ENCODE peak calls at places on chromosomes 11 and 22, in ten cellular contexts. C is stimulated activated effector memory CD8-positive, alpha-beta T cell treated with anti-CD3 and anti-CD28 coated beads, Interleukin-12 subunit alpha, Interleukin-12 subunit beta, amount 100 ng/mL, for 72 hours; U is NCI-H1092; J is WTC11; N is NCI-H510A treated with DMSO at 0.1 percent for 48 hours; T is T-cell; H is EL; F is fibroblast of pulmonary artery; P is activated gamma-delta T cell treated with Interleukin-2 at 50 U/mL for 16 hours; D is iris pigment epithelial cell. Z is an unnamed sample.

GRCh38 chr22:36359172-36359973 is 28.4 kb downstream of the MYH9 start:
- DNase-seq in C (no peak), U (peak), J (no peak), N (no peak), T (no peak), H (no peak), F (no peak), P (no peak), D (no peak), Z (no peak)

GRCh38 chr11:70186936-70187335 is 16.2 kb upstream of the FADD start:
- DNase-seq in C (no peak), U (no peak), J (no peak), N (no peak), T (no peak), H (no peak), F (no peak), P (no peak), D (no peak), Z (no peak)

GRCh38 chr11:30488304-30488998 is 97.7 kb downstream of the MPPED2 start:
- DNase-seq in C (no peak), U (peak), J (no peak), N (peak), T (no peak), H (no peak), F (peak), P (no peak), D (peak), Z (peak)

GRCh38 chr11:76656571-76657081 is 13.9 kb downstream of the LRRC32 start:
- DNase-seq in C (no peak), U (no peak), J (no peak), N (no peak), T (no peak), H (no peak), F (no peak), P (no peak), D (no peak), Z (no peak)

GRCh38 chr11:59216654-59217640 is 4.2 kb upstream of the MPEG1 start:
- DNase-seq in C (no peak), U (no peak), J (no peak), N (no peak), T (no peak), H (peak), F (peak), P (no peak), D (peak), Z (peak)

GRCh38 chr22:30694638-30695350 is at the start of gene OSBP2:
- DNase-seq in C (peak), U (peak), J (peak), N (no peak), T (no peak), H (peak), F (no peak), P (peak), D (no peak), Z (peak)

GRCh38 chr22:44988671-44989070 is 21.1 kb downstream of the PHF21B start:
- DNase-seq in C (no peak), U (no peak), J (no peak), N (no peak), T (no peak), H (no peak), F (no peak), P (no peak), D (no peak), Z (no peak)

GRCh38 chr11:119094816-119095065 is 6.9 kb downstream of the DPAGT1 start:
- DNase-seq in C (peak), U (peak), J (peak), N (peak), T (no peak), H (no peak), F (peak), P (no peak), D (peak), Z (peak)

GRCh38 chr11:68014157-68014965 is 4.2 kb downstream of the ALDH3B1 start:
- DNase-seq in C (no peak), U (no peak), J (no peak), N (peak), T (no peak), H (peak), F (peak), P (no peak), D (peak), Z (no peak)

GRCh38 chr11:126538071-126538470 is 182.6 kb downstream of the ST3GAL4 start:
- DNase-seq in C (no peak), U (no peak), J (no peak), N (peak), T (no peak), H (no peak), F (no peak), P (no peak), D (no peak), Z (no peak)

GRCh38 chr11:130379276-130379675 is 49.1 kb downstream of the ADAMTS8 start:
- DNase-seq in C (no peak), U (no peak), J (no peak), N (no peak), T (no peak), H (no peak), F (no peak), P (no peak), D (no peak), Z (no peak)

GRCh38 chr22:38299001-38299651 is 18.1 kb downstream of the CSNK1E start:
- DNase-seq in C (no peak), U (no peak), J (no peak), N (no peak), T (no peak), H (no peak), F (no peak), P (no peak), D (no peak), Z (no peak)

GRCh38 chr11:3044915-3045314 is 12.3 kb downstream of the CARS1 start:
- DNase-seq in C (no peak), U (no peak), J (no peak), N (no peak), T (no peak), H (no peak), F (no peak), P (no peak), D (no peak), Z (no peak)

GRCh38 chr11:66720223-66720898 is 8.7 kb downstream of the SPTBN2 start:
- DNase-seq in C (peak), U (peak), J (peak), N (peak), T (no peak), H (peak), F (peak), P (peak), D (peak), Z (peak)

GRCh38 chr11:126997641-126998040 is 2.9 kb downstream of the KIRREL3 start:
- DNase-seq in C (no peak), U (no peak), J (no peak), N (no peak), T (no peak), H (no peak), F (no peak), P (no peak), D (no peak), Z (no peak)

GRCh38 chr11:13262096-13262495 is 15.5 kb upstream of the BMAL1 start:
- DNase-seq in C (no peak), U (no peak), J (no peak), N (no peak), T (no peak), H (peak), F (peak), P (no peak), D (no peak), Z (peak)

GRCh38 chr22:35480627-35481565 is 59.7 kb upstream of the RASD2 start:
- DNase-seq in C (no peak), U (no peak), J (no peak), N (no peak), T (no peak), H (no peak), F (no peak), P (no peak), D (no peak), Z (peak)

GRCh38 chr22:44442856-44443595 is 55.0 kb downstream of the RTL6 start:
- DNase-seq in C (no peak), U (no peak), J (no peak), N (no peak), T (no peak), H (no peak), F (no peak), P (no peak), D (no peak), Z (no peak)

GRCh38 chr11:61150656-61151544 is 10.3 kb downstream of the VPS37C start:
- DNase-seq in C (no peak), U (no peak), J (no peak), N (no peak), T (no peak), H (no peak), F (no peak), P (no peak), D (no peak), Z (no peak)

GRCh38 chr11:86523738-86524602 is 148.4 kb downstream of the ME3 start:
- DNase-seq in C (no peak), U (no peak), J (no peak), N (no peak), T (no peak), H (peak), F (peak), P (no peak), D (peak), Z (peak)

GRCh38 chr22:45575173-45575572 is 72.5 kb downstream of the FBLN1 start:
- DNase-seq in C (no peak), U (no peak), J (no peak), N (no peak), T (no peak), H (no peak), F (no peak), P (no peak), D (no peak), Z (no peak)

Z was measured in lung microvascular endothelial cell.